ENCODE peak calls at places on chromosomes 16 and 17, in five cellular contexts. A is HCT116, R is GM12878, N is IMR-90, G is A549. B is an unnamed sample.
A peak's percentile ranks its signal among the peaks of the same experiment; 100 is the strongest.

GRCh38 chr17:29699283-29699682 is 76.6 kb upstream of the CORO6 start:
- DNase-seq in A (no peak), R (no peak), N (no peak), G (no peak), B (no peak)

GRCh38 chr17:50128441-50129302 is 1.3 kb downstream of the SAMD14 start:
- DNase-seq in A (no peak), R (no peak), N (peak; percentile 18), G (no peak), B (peak; percentile 84)

GRCh38 chr16:57091200-57091989 is 988 bp upstream of the CPNE2 start:
- DNase-seq in A (peak; percentile 32), R (no peak), N (peak; percentile 53), G (peak; percentile 67), B (peak; percentile 34)

GRCh38 chr16:50302472-50303005 is 36.2 kb downstream of the ADCY7 start:
- DNase-seq in A (no peak), R (no peak), N (no peak), G (no peak), B (no peak)

GRCh38 chr16:75529959-75530358 is 5.9 kb downstream of the CHST5 start:
- DNase-seq in A (no peak), R (no peak), N (no peak), G (no peak), B (no peak)

GRCh38 chr17:9072626-9073339 is 51.5 kb downstream of the NTN1 start:
- DNase-seq in A (no peak), R (no peak), N (no peak), G (no peak), B (no peak)

GRCh38 chr16:88650749-88651275 is at the start of gene CYBA:
- DNase-seq in A (peak; percentile 57), R (peak; percentile 49), N (peak; percentile 22), G (peak; percentile 87), B (no peak)

GRCh38 chr16:11583889-11584565 is 2.7 kb downstream of the LITAF start:
- DNase-seq in A (no peak), R (no peak), N (no peak), G (no peak), B (no peak)

GRCh38 chr16:28546626-28547025 is 7.1 kb upstream of the SGF29 start:
- DNase-seq in A (no peak), R (no peak), N (no peak), G (no peak), B (no peak)

GRCh38 chr17:75848523-75849303 is 4.5 kb upstream of the UNC13D start:
- DNase-seq in A (peak; percentile 64), R (no peak), N (peak; percentile 32), G (peak; percentile 76), B (peak; percentile 60)

GRCh38 chr16:12459401-12459791 is 344.3 kb downstream of the CPPED1 start:
- DNase-seq in A (no peak), R (no peak), N (no peak), G (no peak), B (no peak)

GRCh38 chr16:68590201-68590994 is 51.3 kb downstream of the ZFP90 start:
- DNase-seq in A (peak; percentile 54), R (no peak), N (peak; percentile 7), G (peak; percentile 48), B (peak; percentile 64)
- TF ChIP-seq CEBPB in A (no peak), R (no peak), N (no peak), G (no peak), B (no peak)

GRCh38 chr17:79925242-79925957 is 86.2 kb upstream of the CBX4 start:
- DNase-seq in A (no peak), R (no peak), N (peak; percentile 25), G (peak; percentile 72), B (no peak)
- TF ChIP-seq CEBPB in A (no peak), R (no peak), N (no peak), G (no peak), B (no peak)

DNA sequence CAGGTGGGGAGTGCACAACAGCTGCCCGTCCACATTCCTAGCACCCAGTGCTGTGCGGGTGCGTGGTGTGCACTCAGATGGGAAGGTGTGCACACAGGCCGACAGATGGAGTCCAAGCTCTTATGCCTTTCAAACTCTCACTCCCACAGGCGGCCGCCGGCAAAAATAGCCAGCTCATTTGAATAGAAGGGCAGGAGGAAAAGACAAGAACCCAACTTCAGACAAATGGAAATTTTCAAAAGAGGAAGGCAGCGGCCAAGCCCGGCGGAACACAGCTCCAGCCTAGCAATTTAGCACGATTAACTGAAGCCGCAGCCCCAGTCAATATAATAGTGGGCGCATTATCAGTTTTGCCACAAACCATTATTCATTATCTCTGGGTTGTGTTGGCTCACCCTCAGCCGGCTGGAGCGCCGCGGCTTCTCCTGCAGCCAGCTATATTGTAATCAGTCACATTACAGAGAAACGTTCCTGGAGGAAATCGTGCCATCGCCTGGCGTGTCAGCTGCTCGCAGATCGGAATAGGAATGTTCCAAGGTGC is 103.9 kb upstream of the SEC14L1 start:
- DNase-seq in A (no peak), R (no peak), N (no peak), G (no peak), B (no peak)
- TF ChIP-seq CEBPB in A (no peak), R (no peak), N (no peak), G (no peak), B (no peak)

GRCh38 chr17:76914937-76915336 is 46.7 kb downstream of the MGAT5B start:
- DNase-seq in A (no peak), R (no peak), N (no peak), G (no peak), B (no peak)

GRCh38 chr17:76909971-76910760 is 42.0 kb downstream of the MGAT5B start:
- DNase-seq in A (peak; percentile 7), R (no peak), N (peak; percentile 41), G (peak; percentile 46), B (peak; percentile 91)

GRCh38 chr17:76915840-76916510 is 47.8 kb downstream of the MGAT5B start:
- DNase-seq in A (no peak), R (no peak), N (no peak), G (no peak), B (no peak)

GRCh38 chr17:76911299-76912007 is 43.2 kb downstream of the MGAT5B start:
- DNase-seq in A (no peak), R (no peak), N (no peak), G (no peak), B (no peak)

DNA sequence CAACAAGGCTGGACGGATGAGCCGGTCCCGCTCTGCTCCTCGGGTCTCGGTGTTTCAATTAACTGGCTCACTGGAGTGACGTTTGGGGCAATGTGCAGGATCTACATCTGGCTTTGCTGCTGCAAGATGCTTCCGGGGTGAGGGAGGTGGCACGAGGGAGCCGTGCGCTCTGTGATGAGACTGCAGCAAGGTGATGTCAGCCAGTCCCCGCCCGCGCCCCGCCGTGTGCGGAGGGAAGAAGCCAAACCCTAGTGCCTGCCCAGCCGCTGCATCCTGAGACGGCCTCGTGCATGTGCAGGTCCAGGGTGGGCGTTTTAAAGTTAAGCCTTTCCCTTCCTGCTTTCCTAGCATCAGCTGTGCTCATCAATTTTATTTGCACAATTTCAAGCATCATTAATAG is 44.4 kb downstream of the MGAT5B start:
- DNase-seq in A (no peak), R (no peak), N (no peak), G (no peak), B (no peak)
- TF ChIP-seq CEBPB in A (no peak), R (no peak), N (no peak), G (no peak), B (no peak)

DNA sequence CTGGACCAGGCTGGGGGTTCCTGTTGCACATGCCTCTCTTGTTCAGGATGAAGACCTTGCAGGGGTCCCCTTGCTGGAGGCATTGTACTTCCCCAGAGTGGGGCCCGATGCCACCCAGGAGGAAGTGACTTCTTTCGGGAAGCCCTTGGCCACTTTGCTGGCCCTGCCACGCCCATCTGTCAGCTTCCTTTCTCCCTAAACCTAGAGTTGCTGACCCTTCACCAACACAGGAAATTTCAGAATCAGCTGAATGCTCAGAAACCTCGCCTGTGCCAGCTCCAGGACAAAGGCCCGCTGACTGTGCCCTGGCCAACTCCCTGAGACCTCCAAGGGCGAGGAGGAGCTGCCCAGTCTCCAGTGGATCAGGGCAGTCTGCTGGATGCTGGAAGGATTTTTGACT is 26.7 kb downstream of the WNT9B start:
- DNase-seq in A (no peak), R (no peak), N (no peak), G (no peak), B (no peak)
- TF ChIP-seq CEBPB in A (no peak), R (no peak), N (no peak), G (no peak), B (no peak)

B was measured in H1.